ENCODE peak calls at places on chromosomes 6 and 20, in six cellular contexts. R, D, U, E, Q and I are unnamed samples.

GRCh38 chr6:25173951-25174474 is 105.2 kb upstream of the CARMIL1 start:
- DNase-seq in E (no peak), Q (peak; percentile 99), R (peak; percentile 62), U (no peak), D (no peak), I (peak; percentile 52)

GRCh38 chr6:143973097-143973979 is 34.7 kb downstream of the PLAGL1 start:
- DNase-seq in Q (no peak), U (no peak), R (no peak), E (no peak), D (no peak), I (no peak)

GRCh38 chr6:161370882-161371281 is 97.0 kb upstream of the AGPAT4 start:
- DNase-seq in U (peak; percentile 70), Q (peak; percentile 71), R (peak; percentile 76), E (no peak), D (peak; percentile 89), I (peak; percentile 16)

GRCh38 chr20:29750268-29750899 is 1507.1 kb upstream of the DEFB115 start:
- DNase-seq in R (no peak), D (no peak), U (no peak), Q (no peak), E (no peak), I (no peak)

GRCh38 chr6:113645576-113645970 is 211.6 kb upstream of the MARCKS start:
- DNase-seq in U (peak; percentile 39), D (no peak), R (peak; percentile 65), Q (peak; percentile 97), E (no peak), I (peak; percentile 5)

GRCh38 chr20:8946036-8946926 is 122.6 kb upstream of the PLCB4 start:
- DNase-seq in U (no peak), R (no peak), D (no peak), E (no peak), Q (no peak), I (no peak)

GRCh38 chr6:44053760-44054556 is 73.3 kb downstream of the MRPL14 start:
- DNase-seq in D (no peak), R (no peak), U (no peak), E (no peak), Q (peak; percentile 87), I (no peak)

GRCh38 chr6:130037207-130037811 is 18.9 kb downstream of the L3MBTL3 start:
- DNase-seq in Q (no peak), D (peak; percentile 19), E (no peak), U (no peak), R (no peak), I (no peak)

GRCh38 chr6:13395272-13396237 is 67.2 kb upstream of the TBC1D7 start:
- DNase-seq in U (peak; percentile 82), D (peak; percentile 98), R (peak; percentile 70), E (no peak), Q (peak; percentile 83), I (peak; percentile 37)

GRCh38 chr20:53942973-53943372 is 127.4 kb downstream of the BCAS1 start:
- DNase-seq in R (no peak), Q (no peak), U (no peak), E (no peak), D (no peak), I (no peak)

GRCh38 chr20:32541917-32542615 is 43.1 kb downstream of the NOL4L start:
- DNase-seq in R (no peak), E (no peak), D (no peak), Q (no peak), U (no peak), I (no peak)

GRCh38 chr20:32538526-32538918 is 46.6 kb downstream of the NOL4L start:
- DNase-seq in E (no peak), U (no peak), R (no peak), Q (no peak), D (no peak), I (no peak)

GRCh38 chr20:32537657-32538525 is 47.2 kb downstream of the NOL4L start:
- DNase-seq in R (no peak), E (no peak), U (no peak), D (peak; percentile 90), Q (no peak), I (no peak)

GRCh38 chr20:32539063-32539816 is 45.9 kb downstream of the NOL4L start:
- DNase-seq in R (no peak), E (no peak), D (peak; percentile 45), Q (no peak), U (no peak), I (no peak)

DNA sequence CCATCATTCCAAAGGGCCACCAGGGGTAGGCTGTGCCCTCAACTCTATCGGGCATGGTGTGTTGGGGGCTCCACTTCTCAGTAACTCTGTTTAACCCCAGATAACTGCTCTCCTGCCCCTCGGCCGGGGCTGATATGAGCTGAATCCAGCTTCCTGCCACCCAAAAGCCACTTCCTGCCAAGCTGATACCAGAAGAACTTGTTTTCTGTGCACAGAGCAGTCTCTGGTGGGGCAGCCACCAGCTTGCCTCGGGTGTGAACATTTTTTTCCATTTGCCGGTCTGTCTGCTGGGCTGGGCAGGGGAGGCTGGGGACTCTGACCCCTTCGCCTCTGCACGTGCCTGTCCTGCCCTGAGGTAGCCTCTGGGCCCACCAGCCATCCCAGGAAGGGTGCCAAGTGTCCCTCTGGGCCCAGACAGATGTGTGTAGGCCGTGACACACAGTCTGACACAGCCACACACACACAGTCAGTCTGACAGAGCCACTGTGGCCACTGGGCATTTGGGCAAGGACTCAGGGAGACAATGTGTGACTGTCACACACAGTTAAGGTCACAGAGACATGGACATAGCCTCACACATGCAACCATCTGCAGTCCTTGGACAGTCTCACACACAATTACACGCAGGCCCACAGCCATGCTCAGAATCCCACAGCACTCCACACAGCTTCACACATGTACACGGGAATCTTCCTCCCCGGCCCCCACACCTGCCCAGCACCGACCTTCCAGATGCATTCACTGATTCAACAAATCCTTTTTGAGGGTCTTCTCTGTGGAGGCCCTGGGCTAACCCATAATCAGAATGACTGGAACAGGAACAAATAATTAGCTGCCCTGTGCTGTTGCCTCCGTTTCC is 45.1 kb downstream of the NOL4L start:
- DNase-seq in Q (no peak), U (no peak), R (no peak), D (peak; percentile 57), E (no peak), I (no peak)
- TF ChIP-seq POLR2A in Q (no peak), U (no peak), R (no peak), D (no peak), E (no peak), I (no peak)

GRCh38 chr6:158818580-158819212 is 472 bp downstream of the EZR start:
- DNase-seq in E (peak; percentile 93), Q (peak; percentile 65), D (peak; percentile 73), U (peak; percentile 72), R (peak; percentile 63), I (peak; percentile 30)

GRCh38 chr6:158815915-158816314 is 3.3 kb downstream of the EZR start:
- DNase-seq in D (no peak), Q (no peak), E (no peak), R (no peak), U (no peak), I (no peak)

GRCh38 chr6:158816329-158816728 is 2.8 kb downstream of the EZR start:
- DNase-seq in D (peak; percentile 78), U (no peak), R (peak; percentile 63), E (peak; percentile 20), Q (no peak), I (no peak)

GRCh38 chr6:158818008-158818579 is 1.1 kb downstream of the EZR start:
- DNase-seq in Q (peak; percentile 70), E (peak; percentile 95), U (peak; percentile 85), R (peak; percentile 76), D (peak; percentile 85), I (peak; percentile 38)

DNA sequence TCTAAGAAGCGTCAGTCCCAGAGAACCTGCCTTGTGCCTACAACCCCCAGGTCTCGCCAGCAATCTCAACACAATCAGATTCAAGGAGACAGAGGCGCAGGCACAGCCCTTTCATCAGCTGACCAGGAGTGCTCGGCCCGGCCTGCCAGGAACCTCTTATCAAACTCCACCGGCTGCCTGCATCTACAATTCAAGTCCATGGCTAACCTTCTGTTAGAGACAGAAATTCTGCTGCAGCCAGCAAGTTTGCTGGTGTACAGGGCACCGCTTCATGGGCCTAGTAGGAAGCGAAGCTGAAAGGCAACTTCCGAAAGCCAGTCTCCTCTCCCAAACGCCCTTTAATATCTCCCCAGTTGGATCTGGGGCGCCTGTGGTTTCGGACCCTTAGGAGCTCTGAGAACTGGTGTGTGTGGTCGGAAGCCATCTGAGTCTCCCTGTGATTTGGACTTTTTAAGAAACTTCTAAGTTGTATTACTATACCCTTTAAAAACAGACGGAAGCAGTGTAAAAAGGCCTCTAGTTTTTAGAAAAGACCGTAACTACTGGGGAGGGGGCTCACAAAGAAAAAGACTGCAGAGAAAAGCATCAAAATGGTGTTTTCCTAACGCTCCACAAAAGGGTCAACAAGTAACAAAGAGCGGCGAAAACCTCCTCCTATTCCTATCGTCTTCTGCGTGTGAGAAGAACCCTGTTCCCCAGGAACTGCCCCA is 1.7 kb downstream of the EZR start:
- DNase-seq in U (peak; percentile 77), R (peak; percentile 46), E (peak; percentile 86), D (peak; percentile 95), Q (peak; percentile 48), I (no peak)
- TF ChIP-seq POLR2A in U (no peak), R (no peak), E (no peak), D (no peak), Q (no peak), I (no peak)

DNA sequence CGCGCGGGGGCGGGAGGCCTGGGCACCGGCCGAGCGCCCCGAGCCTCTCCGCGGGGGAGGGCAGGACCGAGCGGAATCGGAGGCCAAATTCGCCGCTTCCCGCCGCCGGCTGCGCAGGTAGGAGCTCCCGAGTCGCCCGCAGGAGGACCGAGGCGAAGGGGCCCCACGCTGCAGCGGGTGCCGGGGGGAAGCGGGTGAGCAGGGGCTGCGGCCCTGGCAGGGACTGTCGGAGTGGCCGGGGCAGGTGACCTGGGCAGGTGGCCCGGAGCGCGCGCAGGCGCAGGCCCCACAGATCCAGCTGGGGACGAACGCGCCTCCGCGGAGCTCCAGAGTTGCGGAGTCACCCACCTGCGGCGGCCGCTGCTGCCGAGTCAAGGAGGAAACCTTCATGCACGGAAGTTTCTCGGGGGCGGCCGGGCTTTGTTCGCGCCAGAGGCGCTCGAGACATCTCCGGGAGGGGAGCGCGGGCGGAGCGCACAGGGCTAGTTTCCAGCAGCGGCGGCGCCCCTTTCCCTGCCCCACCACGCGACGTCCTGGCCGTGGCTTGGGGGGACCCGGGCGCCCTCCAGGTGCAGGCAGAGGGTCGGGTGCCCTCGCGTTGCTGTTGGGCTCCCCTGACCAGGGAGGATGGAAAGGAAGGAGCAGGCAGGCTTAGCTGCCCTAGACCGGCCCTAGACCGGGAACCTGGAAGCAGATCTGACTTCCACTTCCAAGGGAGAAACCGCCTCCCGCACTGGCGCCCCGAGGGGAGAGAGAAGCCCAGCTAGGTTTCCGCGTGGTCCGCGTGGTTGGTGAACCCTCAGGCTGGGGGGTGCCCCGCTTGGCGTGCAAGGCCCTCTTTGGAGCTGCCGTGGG is 590 bp downstream of the SLCO4A1 start:
- DNase-seq in U (peak; percentile 53), R (peak; percentile 40), E (no peak), D (peak; percentile 66), Q (peak; percentile 4), I (no peak)
- TF ChIP-seq POLR2A in U (no peak), R (no peak), E (no peak), D (no peak), Q (no peak), I (no peak)

DNA sequence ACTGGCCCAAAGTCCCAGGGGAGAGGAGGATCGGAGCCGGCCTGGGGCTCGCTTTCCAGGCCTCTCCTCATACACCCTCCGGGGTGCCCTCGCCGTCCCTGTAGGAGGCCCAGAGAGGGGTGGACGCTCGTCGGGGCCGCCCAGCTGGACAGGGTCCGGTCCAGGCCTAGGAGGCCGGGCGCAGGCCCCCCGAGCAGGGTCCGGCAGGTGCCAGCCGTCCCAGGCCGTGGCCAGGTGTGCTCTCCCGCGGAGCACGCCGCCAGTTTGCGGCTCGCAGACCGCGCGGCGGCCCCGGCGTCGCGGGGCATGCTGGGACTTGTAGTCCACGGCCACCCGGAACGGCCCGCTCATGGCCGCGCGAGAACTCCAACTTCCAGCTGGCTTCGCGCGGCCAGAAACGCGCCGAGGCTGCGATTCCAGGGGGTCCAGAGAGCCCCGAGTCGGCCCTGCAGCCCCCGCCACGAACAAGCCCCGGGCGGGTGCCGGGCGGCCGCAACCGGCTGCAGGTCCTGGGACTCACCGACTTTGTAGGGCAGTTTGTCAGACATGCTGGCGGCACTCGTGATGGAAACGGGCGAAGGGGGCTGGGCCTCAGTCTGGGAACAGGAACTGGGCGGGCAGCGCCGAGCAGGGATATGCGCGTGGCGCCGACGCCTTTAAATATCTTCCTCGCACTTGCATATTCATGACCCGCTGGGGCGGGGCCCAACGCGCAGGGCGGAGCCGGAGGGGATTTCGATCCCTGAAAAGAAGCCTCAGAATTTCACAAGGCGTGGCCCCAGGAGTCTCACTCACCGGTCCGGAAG is at the start of gene AHCY:
- DNase-seq in R (peak; percentile 98), Q (peak; percentile 95), E (peak; percentile 99), D (peak; percentile 99), U (peak; percentile 98), I (peak; percentile 95)
- TF ChIP-seq POLR2A in R (peak; percentile 89), Q (no peak), E (no peak), D (peak; percentile 91), U (peak; percentile 85), I (peak; percentile 76)